ENCODE peak calls at places on chromosomes 13 and 19, in eight cellular contexts. R, U, M, D, X, A, T and N are unnamed samples.
A peak's percentile ranks its signal among the peaks of the same experiment; 100 is the strongest.

GRCh38 chr13:90105881-90106496 is 1241.5 kb upstream of the MIR17HG start:
- DNase-seq in D (no peak), R (no peak), T (no peak), X (no peak), U (peak; percentile 23), A (no peak), M (no peak), N (no peak)

GRCh38 chr19:2282062-2282861 is at the start of gene PEAK3:
- DNase-seq in M (no peak), X (no peak), R (peak; percentile 75), T (peak; percentile 67), D (no peak), A (no peak), U (no peak), N (peak; percentile 55)

GRCh38 chr19:13215572-13216380 is 65.6 kb downstream of the IER2 start:
- DNase-seq in D (no peak), U (no peak), M (no peak), A (no peak), T (no peak), R (no peak), X (no peak), N (peak; percentile 25)

GRCh38 chr19:10797078-10797477 is 38.9 kb downstream of the TMED1 start:
- DNase-seq in A (peak; percentile 53), X (no peak), D (no peak), R (no peak), M (no peak), U (no peak), T (no peak), N (no peak)

GRCh38 chr13:113651511-113652403 is 6.2 kb downstream of the ATP4B start:
- DNase-seq in A (no peak), X (no peak), D (no peak), T (peak; percentile 24), M (no peak), R (no peak), U (no peak), N (no peak)

GRCh38 chr13:48890386-48890785 is 85.3 kb upstream of the FNDC3A start:
- DNase-seq in A (no peak), M (peak; percentile 45), X (no peak), R (no peak), D (no peak), U (no peak), T (no peak), N (no peak)

GRCh38 chr19:30029721-30030510 is 87.9 kb downstream of the URI1 start:
- DNase-seq in D (peak; percentile 76), X (no peak), A (no peak), U (no peak), M (peak; percentile 8), T (no peak), R (no peak), N (no peak)

GRCh38 chr13:113565526-113566226 is 18.9 kb upstream of the TFDP1 start:
- DNase-seq in U (no peak), D (no peak), A (no peak), R (no peak), M (no peak), T (peak; percentile 13), X (no peak), N (no peak)

GRCh38 chr13:93409001-93409400 is 182.4 kb downstream of the GPC6 start:
- DNase-seq in D (no peak), X (no peak), R (no peak), T (no peak), M (no peak), A (no peak), U (no peak), N (no peak)

GRCh38 chr19:30882411-30883005 is 466.7 kb downstream of the TSHZ3 start:
- DNase-seq in R (no peak), D (no peak), U (no peak), X (no peak), T (no peak), A (no peak), M (no peak), N (no peak)

GRCh38 chr19:9881720-9882119 is 46.6 kb downstream of the PIN1 start:
- DNase-seq in R (no peak), U (no peak), M (no peak), X (no peak), D (no peak), T (peak; percentile 31), A (no peak), N (peak; percentile 16)

GRCh38 chr13:99859178-99860177 is 112.1 kb downstream of the ZIC5 start:
- DNase-seq in R (no peak), A (no peak), T (no peak), U (no peak), D (no peak), X (no peak), M (no peak), N (peak; percentile 9)

GRCh38 chr13:113045214-113046007 is 60.2 kb upstream of the F7 start:
- DNase-seq in M (no peak), R (no peak), A (no peak), U (no peak), D (no peak), X (no peak), T (no peak), N (no peak)

GRCh38 chr19:41324921-41325639 is 15.1 kb downstream of the CCDC97 start:
- DNase-seq in R (peak; percentile 83), D (no peak), U (no peak), A (no peak), X (no peak), M (peak; percentile 44), T (no peak), N (no peak)

GRCh38 chr13:67078062-67078461 is 152.1 kb downstream of the PCDH9 start:
- DNase-seq in D (no peak), T (no peak), M (no peak), X (no peak), U (no peak), A (no peak), R (no peak), N (no peak)

GRCh38 chr19:31572671-31573298 is 223.5 kb upstream of the TSHZ3 start:
- DNase-seq in R (no peak), T (no peak), U (no peak), A (no peak), M (no peak), X (no peak), D (no peak), N (no peak)

GRCh38 chr13:41456768-41457588 is at the start of gene RGCC:
- DNase-seq in X (peak; percentile 89), D (no peak), R (peak; percentile 92), A (peak; percentile 96), T (peak; percentile 79), U (peak; percentile 76), M (no peak), N (peak; percentile 32)

GRCh38 chr19:54191671-54192453 is 754 bp downstream of the TSEN34 start:
- DNase-seq in A (no peak), M (no peak), U (no peak), T (no peak), R (no peak), X (no peak), D (peak; percentile 9), N (no peak)

GRCh38 chr19:1070576-1070930 is 3.6 kb downstream of the ARHGAP45 start:
- DNase-seq in R (peak; percentile 50), A (no peak), M (no peak), T (no peak), D (no peak), X (no peak), U (no peak), N (no peak)

GRCh38 chr13:55517312-55517711 is 1623.4 kb upstream of the PRR20A start:
- DNase-seq in D (peak; percentile 43), X (no peak), A (no peak), M (no peak), T (no peak), R (peak; percentile 11), U (peak; percentile 4), N (no peak)

GRCh38 chr19:872266-872951 is 12.9 kb downstream of the CFD start:
- DNase-seq in R (peak; percentile 79), U (peak; percentile 76), A (peak; percentile 79), T (peak; percentile 68), M (peak; percentile 47), X (peak; percentile 61), D (peak; percentile 57), N (peak; percentile 80)

GRCh38 chr19:42422092-42422575 is 5.1 kb downstream of the LIPE start:
- DNase-seq in U (no peak), M (no peak), D (no peak), X (no peak), A (no peak), R (no peak), T (no peak), N (no peak)